ENCODE peak calls at places on chromosome 16, in nine cellular contexts. I, D, C, P, X, R, B, E and M are unnamed samples.

GRCh38 chr16:71552698-71553503 is 24.0 kb downstream of the TAT start:
- ATAC-seq in I (no peak), D (no peak), C (no peak), P (no peak), X (no peak), R (no peak), B (no peak), E (no peak), M (no peak)

GRCh38 chr16:20916289-20916688 is 15.7 kb downstream of the LYRM1 start:
- ATAC-seq in I (no peak), D (no peak), C (no peak), P (no peak), X (no peak), R (no peak), B (no peak), E (no peak), M (no peak)

GRCh38 chr16:68860978-68861892 is 17.9 kb downstream of the TANGO6 start:
- ATAC-seq in I (no peak), D (no peak), C (no peak), P (no peak), X (no peak), R (no peak), B (no peak), E (no peak), M (no peak)

GRCh38 chr16:84630446-84631152 is 12.7 kb upstream of the COTL1 start:
- ATAC-seq in I (peak; percentile 37), D (no peak), C (no peak), P (no peak), X (peak; percentile 73), R (no peak), B (no peak), E (no peak), M (no peak)

GRCh38 chr16:72908362-72908838 is 139.5 kb downstream of the ZFHX3 start:
- ATAC-seq in I (no peak), D (no peak), C (no peak), P (no peak), X (no peak), R (peak; percentile 31), B (no peak), E (peak; percentile 74), M (peak; percentile 80)

GRCh38 chr16:67447508-67448076 is 16.7 kb downstream of the HSD11B2 start:
- ATAC-seq in I (peak; percentile 92), D (peak; percentile 94), C (peak; percentile 14), P (no peak), X (peak; percentile 57), R (peak; percentile 46), B (no peak), E (peak; percentile 71), M (peak; percentile 53)

GRCh38 chr16:89693289-89693731 is 6.8 kb downstream of the CDK10 start:
- ATAC-seq in I (no peak), D (no peak), C (no peak), P (no peak), X (no peak), R (no peak), B (no peak), E (no peak), M (no peak)

GRCh38 chr16:6019490-6019991 is 921.9 kb upstream of the EEF2KMT start:
- ATAC-seq in I (no peak), D (no peak), C (no peak), P (no peak), X (no peak), R (no peak), B (no peak), E (no peak), M (no peak)

GRCh38 chr16:25143898-25144297 is 32.4 kb downstream of the LCMT1 start:
- ATAC-seq in I (no peak), D (no peak), C (no peak), P (no peak), X (no peak), R (peak; percentile 96), B (no peak), E (no peak), M (no peak)

GRCh38 chr16:72657791-72658190 is 390.1 kb downstream of the ZFHX3 start:
- ATAC-seq in I (peak; percentile 68), D (no peak), C (no peak), P (no peak), X (no peak), R (no peak), B (no peak), E (peak; percentile 16), M (peak; percentile 64)

GRCh38 chr16:66619036-66619435 is 14.5 kb downstream of the CMTM3 start:
- ATAC-seq in I (no peak), D (no peak), C (no peak), P (no peak), X (no peak), R (no peak), B (no peak), E (no peak), M (no peak)

GRCh38 chr16:50310308-50311133 is 44.2 kb downstream of the ADCY7 start:
- ATAC-seq in I (no peak), D (no peak), C (no peak), P (no peak), X (no peak), R (peak; percentile 13), B (no peak), E (no peak), M (no peak)

GRCh38 chr16:63442246-63442645 is 1406.0 kb upstream of the CDH8 start:
- ATAC-seq in I (no peak), D (no peak), C (no peak), P (no peak), X (no peak), R (no peak), B (no peak), E (no peak), M (no peak)